ENCODE peak calls at places on chromosomes 12 and 14, in four cellular contexts. Y, D, M and I are unnamed samples.

GRCh38 chr14:71556730-71557129 is 375.5 kb upstream of the RGS6 start:
- DNase-seq in D (no peak), Y (no peak), M (no peak), I (no peak)

GRCh38 chr12:131049569-131050339 is 96.0 kb downstream of the ADGRD1 start:
- DNase-seq in D (no peak), Y (no peak), M (no peak), I (no peak)

GRCh38 chr14:36524220-36524837 is 4.3 kb upstream of the NKX2-1 start:
- DNase-seq in M (no peak), Y (no peak), D (no peak), I (no peak)

GRCh38 chr12:106584104-106585064 is 1.6 kb downstream of the RFX4 start:
- DNase-seq in Y (no peak), M (no peak), D (no peak), I (no peak)

GRCh38 chr14:88866305-88866704 is 41.9 kb downstream of the TTC8 start:
- DNase-seq in D (peak), M (no peak), Y (no peak), I (no peak)

GRCh38 chr12:68964013-68964412 is 31.0 kb upstream of the CPM start:
- DNase-seq in D (no peak), M (no peak), Y (no peak), I (no peak)

GRCh38 chr12:98885778-98886177 is 240.7 kb downstream of the APAF1 start:
- DNase-seq in Y (no peak), M (no peak), D (no peak), I (peak)

GRCh38 chr12:7907009-7907408 is 29.0 kb downstream of the SLC2A3 start:
- DNase-seq in Y (no peak), D (peak), M (no peak), I (no peak)

GRCh38 chr12:103688659-103689058 is 101.6 kb downstream of the STAB2 start:
- DNase-seq in M (no peak), Y (no peak), D (no peak), I (no peak)

GRCh38 chr12:2215709-2216560 is 163.1 kb downstream of the CACNA1C start:
- DNase-seq in Y (no peak), M (no peak), D (no peak), I (no peak)